ENCODE peak calls at places on chromosomes 6 and 20, in four cellular contexts. C is heart left ventricle, V is ovary, J is astrocyte. K is an unnamed sample.

GRCh38 chr6:159079367-159079766 is 34.6 kb upstream of the TAGAP start:
- DNase-seq in C (no peak), J (no peak), V (peak), K (no peak)

GRCh38 chr6:157380458-157380778 is 572 bp upstream of the ZDHHC14 start:
- DNase-seq in J (no peak), V (no peak), C (no peak), K (no peak)

GRCh38 chr20:17648782-17649730 is 33.0 kb downstream of the RRBP1 start:
- DNase-seq in V (peak), C (peak), J (no peak), K (no peak)

GRCh38 chr20:45041464-45042337 is 59.2 kb downstream of the KCNS1 start:
- DNase-seq in J (peak), V (no peak), C (no peak), K (peak)

GRCh38 chr20:58538752-58539151 is 23.6 kb upstream of the APCDD1L start:
- DNase-seq in C (no peak), J (peak), V (no peak), K (no peak)

GRCh38 chr6:142372348-142372747 is 70.5 kb downstream of the ADGRG6 start:
- DNase-seq in J (peak), V (no peak), C (no peak), K (peak)

GRCh38 chr20:1478566-1478965 is 11.9 kb upstream of the NSFL1C start:
- DNase-seq in C (no peak), V (no peak), J (peak), K (peak)

GRCh38 chr6:30844118-30844535 is 40.2 kb upstream of the DDR1 start:
- DNase-seq in C (no peak), V (no peak), J (peak), K (no peak)

GRCh38 chr20:62289131-62289530 is 13.7 kb upstream of the ADRM1 start:
- DNase-seq in C (no peak), J (no peak), V (no peak), K (no peak)

GRCh38 chr6:146935489-146935888 is 268.7 kb upstream of the STXBP5 start:
- DNase-seq in C (no peak), J (no peak), V (no peak), K (no peak)

GRCh38 chr6:150373260-150373701 is 4.5 kb downstream of the IYD start:
- DNase-seq in J (peak), V (no peak), C (peak), K (peak)

GRCh38 chr6:133610271-133610840 is 278.6 kb upstream of the TCF21 start:
- DNase-seq in C (no peak), V (no peak), J (peak), K (peak)

GRCh38 chr6:165662671-165663282 is at the start of gene PDE10A:
- DNase-seq in V (peak), C (peak), J (no peak), K (no peak)

GRCh38 chr6:152572395-152573061 is 64.6 kb downstream of the SYNE1 start:
- DNase-seq in V (no peak), J (peak), C (no peak), K (peak)

GRCh38 chr6:105346052-105346451 is 56.8 kb downstream of the PREP start:
- DNase-seq in J (peak), V (no peak), C (no peak), K (peak)

GRCh38 chr6:161682982-161683381 is 409.1 kb upstream of the AGPAT4 start:
- DNase-seq in C (no peak), J (no peak), V (no peak), K (no peak)

GRCh38 chr6:46932941-46933340 is 11.2 kb upstream of the ADGRF5 start:
- DNase-seq in V (no peak), J (peak), C (no peak), K (no peak)

GRCh38 chr6:158475344-158476302 is 84.3 kb upstream of the TMEM181 start:
- DNase-seq in V (no peak), J (peak), C (no peak), K (peak)

GRCh38 chr20:2751347-2751867 is 49.0 kb downstream of the CPXM1 start:
- DNase-seq in C (no peak), V (no peak), J (no peak), K (no peak)

GRCh38 chr6:44456070-44456965 is 68.8 kb downstream of the CDC5L start:
- DNase-seq in C (no peak), J (peak), V (peak), K (peak)

GRCh38 chr6:36977470-36977941 is 8.5 kb downstream of the MTCH1 start:
- DNase-seq in C (no peak), V (no peak), J (no peak), K (no peak)

GRCh38 chr6:144578385-144579350 is 293.5 kb downstream of the UTRN start:
- DNase-seq in C (no peak), J (no peak), V (no peak), K (peak)

GRCh38 chr20:37229300-37229699 is 32.3 kb downstream of the GHRH start:
- DNase-seq in V (no peak), C (no peak), J (no peak), K (no peak)

GRCh38 chr6:47132724-47133123 is 90.6 kb upstream of the ADGRF1 start:
- DNase-seq in C (no peak), J (no peak), V (no peak), K (no peak)

GRCh38 chr6:150165020-150165702 is 22.3 kb downstream of the PPP1R14C start:
- DNase-seq in C (no peak), J (no peak), V (no peak), K (peak)

GRCh38 chr6:15391500-15391899 is 145.6 kb downstream of the JARID2 start:
- DNase-seq in V (no peak), J (no peak), C (no peak), K (no peak)

GRCh38 chr20:5569021-5569420 is 181.2 kb upstream of the SHLD1 start:
- DNase-seq in C (no peak), V (no peak), J (peak), K (peak)

GRCh38 chr6:14696367-14696766 is 549.5 kb upstream of the JARID2 start:
- DNase-seq in J (no peak), C (no peak), V (no peak), K (no peak)

GRCh38 chr6:46510656-46511055 is 19.4 kb upstream of the RCAN2 start:
- DNase-seq in J (peak), V (peak), C (no peak), K (no peak)

GRCh38 chr20:62052336-62052841 is 13.3 kb downstream of the TAF4 start:
- DNase-seq in J (no peak), V (no peak), C (no peak), K (no peak)

GRCh38 chr20:34066476-34067090 is 45.5 kb downstream of the EIF2S2 start:
- DNase-seq in C (no peak), V (no peak), J (no peak), K (peak)

GRCh38 chr6:91664327-91664959 is 1077.6 kb upstream of the MAP3K7 start:
- DNase-seq in V (no peak), C (no peak), J (no peak), K (no peak)

GRCh38 chr20:57548177-57549058 is 12.5 kb upstream of the PCK1 start:
- DNase-seq in J (peak), V (no peak), C (no peak), K (no peak)

GRCh38 chr6:150409576-150410066 is 40.8 kb downstream of the IYD start:
- DNase-seq in C (peak), V (peak), J (no peak), K (no peak)

GRCh38 chr6:123587838-123588545 is 48.8 kb downstream of the TRDN start:
- DNase-seq in J (no peak), C (no peak), V (no peak), K (no peak)

GRCh38 chr20:23445596-23446217 is 6.2 kb downstream of the CSTL1 start:
- DNase-seq in C (no peak), V (no peak), J (peak), K (peak)

DNA sequence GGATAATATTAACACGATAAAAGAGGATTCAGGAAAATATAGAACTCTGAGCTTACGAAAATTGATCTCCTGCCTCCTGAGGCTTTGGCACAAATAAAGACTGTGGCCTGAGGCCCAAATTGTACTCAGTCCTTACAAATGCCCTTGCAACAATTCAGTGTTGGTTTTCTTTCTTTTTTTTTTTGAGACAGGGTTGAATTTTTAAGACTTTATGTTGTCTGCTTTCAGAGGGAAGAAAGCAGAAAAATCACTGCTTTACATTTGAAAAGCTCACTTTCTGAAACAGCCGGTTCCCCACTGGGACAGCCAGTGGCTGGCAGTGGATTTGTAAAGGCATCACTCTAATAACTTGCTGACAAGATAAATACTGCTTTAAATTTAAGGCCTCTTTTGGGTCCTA is 290.5 kb downstream of the SLC35F1 start:
- DNase-seq in V (no peak), J (no peak), C (no peak), K (no peak)
- H3K4me3 ChIP-seq in V (no peak), J (no peak), C (no peak), K (no peak)

GRCh38 chr20:49751397-49751735 is 37.7 kb upstream of the B4GALT5 start:
- DNase-seq in C (no peak), J (no peak), V (peak), K (no peak)

GRCh38 chr20:49753133-49753532 is 39.5 kb upstream of the B4GALT5 start:
- DNase-seq in C (no peak), V (no peak), J (no peak), K (no peak)

GRCh38 chr20:49752504-49752903 is 38.8 kb upstream of the B4GALT5 start:
- DNase-seq in V (no peak), C (no peak), J (no peak), K (no peak)

GRCh38 chr20:49757597-49757996 is 43.9 kb upstream of the B4GALT5 start:
- DNase-seq in C (no peak), J (no peak), V (no peak), K (no peak)

GRCh38 chr20:49754596-49754995 is 40.9 kb upstream of the B4GALT5 start:
- DNase-seq in C (no peak), J (no peak), V (no peak), K (peak)
- H3K4me3 ChIP-seq in C (no peak), J (no peak), V (no peak), K (no peak)

GRCh38 chr6:49430866-49431265 is 32.2 kb downstream of the MMUT start:
- DNase-seq in J (no peak), V (no peak), C (no peak), K (no peak)
- H3K4me3 ChIP-seq in J (no peak), V (no peak), C (no peak), K (no peak)

GRCh38 chr6:42225043-42225368 is 7.3 kb upstream of the MRPS10 start:
- DNase-seq in C (no peak), V (no peak), J (no peak), K (no peak)
- H3K4me3 ChIP-seq in C (no peak), V (no peak), J (no peak), K (no peak)

GRCh38 chr6:148819852-148820251 is 73.0 kb downstream of the UST start:
- DNase-seq in C (no peak), J (no peak), V (no peak), K (no peak)

GRCh38 chr6:148817689-148818088 is 70.9 kb downstream of the UST start:
- DNase-seq in V (no peak), C (no peak), J (no peak), K (no peak)

GRCh38 chr6:148816117-148816516 is 69.3 kb downstream of the UST start:
- DNase-seq in V (no peak), J (no peak), C (no peak), K (no peak)

GRCh38 chr6:148822819-148823218 is 76.0 kb downstream of the UST start:
- DNase-seq in V (no peak), C (no peak), J (no peak), K (no peak)

DNA sequence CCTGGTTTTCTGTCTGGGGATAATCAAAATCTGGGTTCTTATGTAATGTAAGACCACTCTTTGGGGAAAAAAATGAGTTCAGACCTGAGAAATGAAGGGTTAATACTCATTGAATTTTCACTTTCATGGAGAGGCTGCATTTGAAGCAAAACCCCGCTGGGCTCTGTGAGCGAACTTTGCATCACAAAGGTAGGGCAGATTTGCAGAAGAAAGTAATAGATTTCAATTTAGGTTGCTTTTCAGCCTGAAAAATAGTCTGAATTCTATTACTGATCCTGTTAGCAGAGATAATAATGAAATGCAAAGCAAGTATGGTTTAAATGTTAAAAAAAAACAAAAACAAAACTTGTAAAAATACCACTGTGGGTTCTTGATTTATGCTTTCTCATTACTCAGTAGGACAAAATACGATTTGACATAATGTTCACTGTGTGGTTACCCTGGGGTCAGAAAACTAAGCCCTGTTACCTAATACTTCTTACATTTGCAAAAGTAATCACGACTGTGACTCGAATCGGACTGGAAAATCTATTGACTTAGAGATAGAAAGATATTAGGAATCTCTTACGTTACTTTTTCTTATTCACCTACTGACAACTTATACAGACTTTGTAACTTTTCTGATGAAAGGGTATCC is 72.2 kb downstream of the UST start:
- DNase-seq in V (no peak), C (no peak), J (peak), K (no peak)
- H3K4me3 ChIP-seq in V (no peak), C (no peak), J (no peak), K (no peak)

GRCh38 chr6:17984399-17984798 is 3.0 kb downstream of the KIF13A start:
- DNase-seq in V (no peak), J (no peak), C (no peak), K (no peak)
- H3K4me3 ChIP-seq in V (no peak), J (no peak), C (peak), K (no peak)

GRCh38 chr6:27593861-27594260 is 121.0 kb upstream of the ZNF184 start:
- DNase-seq in V (no peak), C (no peak), J (no peak), K (no peak)
- H3K4me3 ChIP-seq in V (no peak), C (no peak), J (no peak), K (no peak)

DNA sequence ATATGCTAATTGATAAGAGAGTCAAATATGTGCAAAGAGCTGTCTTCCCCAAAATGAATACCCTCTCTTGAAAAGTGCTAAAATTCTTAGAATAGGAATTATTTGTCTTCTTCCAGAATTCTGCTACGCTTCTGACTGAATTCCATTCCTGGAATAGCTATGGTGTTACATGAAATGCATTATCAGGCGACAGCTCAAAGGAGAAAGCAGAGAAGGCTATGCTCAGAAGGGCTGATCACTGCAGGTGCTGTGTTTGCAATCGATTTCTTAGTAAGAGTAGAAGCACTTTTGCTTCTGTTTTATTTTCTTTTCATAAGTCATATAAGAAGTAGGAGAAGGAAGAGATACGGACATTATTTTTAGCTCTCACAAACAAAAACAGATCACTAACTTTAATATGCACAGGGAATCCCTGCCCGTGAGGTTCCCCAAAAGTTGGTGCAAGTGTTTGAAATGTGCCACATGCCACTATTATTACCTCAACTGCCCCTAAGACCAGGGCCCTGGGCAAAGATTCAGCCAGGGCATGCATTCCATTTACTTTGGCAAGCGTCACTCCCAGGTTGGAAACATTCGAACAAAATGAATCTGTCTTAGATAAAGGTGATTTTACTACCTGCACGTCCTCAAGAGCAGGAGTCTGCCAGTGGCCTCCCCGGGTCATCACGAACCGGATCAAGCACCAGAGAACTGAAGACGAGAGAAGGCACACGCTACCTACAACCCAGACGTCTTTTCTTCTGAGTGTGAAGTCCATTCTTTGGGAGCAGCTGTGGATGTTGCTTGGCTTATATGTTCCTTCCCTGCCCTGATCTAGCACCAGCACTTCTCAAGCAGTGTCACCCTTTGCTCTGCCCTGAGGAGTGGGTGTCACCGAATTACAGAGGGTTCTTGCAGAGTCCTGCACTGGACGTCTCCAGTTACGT is 7.2 kb downstream of the MYLK4 start:
- DNase-seq in J (no peak), C (no peak), V (no peak), K (no peak)
- H3K4me3 ChIP-seq in J (no peak), C (peak), V (no peak), K (no peak)

GRCh38 chr6:87724994-87725811 is 23.2 kb upstream of the AKIRIN2 start:
- DNase-seq in C (no peak), V (no peak), J (no peak), K (no peak)
- H3K4me3 ChIP-seq in C (no peak), V (no peak), J (no peak), K (no peak)

DNA sequence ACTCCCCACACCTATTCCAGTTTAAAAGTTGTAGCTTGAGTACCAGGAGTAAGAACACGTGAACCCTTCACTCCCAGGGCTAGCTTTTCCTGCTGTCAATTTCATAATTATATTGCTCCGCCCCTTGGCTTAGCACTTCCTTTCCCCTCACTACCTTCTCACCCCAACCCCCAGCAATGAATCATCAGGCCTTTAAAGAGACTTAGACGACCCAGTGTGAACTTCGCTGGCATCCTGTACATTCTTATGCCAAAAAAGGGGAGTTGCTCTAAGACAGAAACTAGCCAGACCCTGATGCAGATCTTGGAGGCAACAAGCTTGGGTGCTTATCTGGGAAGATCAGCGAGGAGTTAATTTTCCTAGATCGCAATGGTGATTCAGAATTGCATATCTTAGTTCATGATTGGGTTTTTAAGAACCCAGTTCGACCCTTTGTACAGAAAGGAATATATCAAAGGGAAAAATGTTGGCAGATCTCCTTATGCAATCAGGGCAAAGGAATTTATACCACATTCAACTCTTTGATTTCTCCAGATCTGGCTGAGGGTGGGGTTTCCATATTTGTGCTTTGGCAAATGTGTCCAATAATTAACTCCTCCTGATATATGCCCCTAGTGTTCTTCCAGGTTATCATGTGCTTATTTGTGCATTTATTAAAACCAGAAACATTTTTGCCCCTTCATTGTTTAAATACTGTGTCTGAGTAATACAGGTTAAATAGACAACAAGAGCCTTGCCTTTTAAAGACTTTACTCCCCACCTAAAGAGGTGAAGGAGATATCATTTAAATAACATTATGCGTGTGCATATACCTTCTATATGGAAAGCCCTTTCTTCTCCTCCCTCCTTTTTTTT is 8.1 kb upstream of the ATXN1 start:
- DNase-seq in J (peak), V (no peak), C (peak), K (peak)
- H3K4me3 ChIP-seq in J (peak), V (no peak), C (no peak), K (no peak)